ENCODE peak calls at places on chromosomes 11 and 22, in four cellular contexts. O is H9; U is brain microvascular endothelial cell; D is CD8-positive, alpha-beta memory T cell. K is an unnamed sample.

GRCh38 chr22:28002181-28002700 is 83.2 kb upstream of the PITPNB start:
- DNase-seq in O (no peak), U (no peak), D (no peak), K (no peak)

GRCh38 chr11:1642288-1643145 is 12.9 kb downstream of the KRTAP5-5 start:
- DNase-seq in O (no peak), U (no peak), D (no peak), K (no peak)

GRCh38 chr11:64583296-64584262 is 7.4 kb upstream of the SLC22A12 start:
- DNase-seq in O (no peak), U (no peak), D (no peak), K (no peak)

GRCh38 chr22:35582218-35582860 is 34.8 kb downstream of the MB start:
- DNase-seq in O (no peak), U (no peak), D (no peak), K (no peak)

GRCh38 chr22:38461414-38462081 is 6.3 kb upstream of the KDELR3 start:
- DNase-seq in O (peak), U (peak), D (peak), K (peak)

GRCh38 chr11:115548878-115549528 is 44.8 kb upstream of the CADM1 start:
- DNase-seq in O (peak), U (no peak), D (no peak), K (no peak)

GRCh38 chr11:92843455-92843854 is 126.0 kb upstream of the MTNR1B start:
- DNase-seq in O (no peak), U (no peak), D (no peak), K (no peak)

GRCh38 chr11:64356498-64357411 is 2.2 kb upstream of the RPS6KA4 start:
- DNase-seq in O (peak), U (no peak), D (no peak), K (no peak)

GRCh38 chr11:18063131-18063530 is 17.1 kb upstream of the TPH1 start:
- DNase-seq in O (no peak), U (no peak), D (no peak), K (no peak)

GRCh38 chr11:115363426-115363825 is 140.8 kb downstream of the CADM1 start:
- DNase-seq in O (no peak), U (no peak), D (no peak), K (no peak)

GRCh38 chr11:35316161-35316560 is 103.2 kb downstream of the SLC1A2 start:
- DNase-seq in O (no peak), U (no peak), D (no peak), K (no peak)

GRCh38 chr11:103332409-103332808 is 223.2 kb downstream of the DYNC2H1 start:
- DNase-seq in O (no peak), U (no peak), D (no peak), K (no peak)

GRCh38 chr11:61797263-61797944 is 4.7 kb downstream of the FEN1 start:
- DNase-seq in O (peak), U (peak), D (peak), K (no peak)

GRCh38 chr11:120270386-120270785 is 30.4 kb downstream of the POU2F3 start:
- DNase-seq in O (no peak), U (no peak), D (no peak), K (no peak)

GRCh38 chr11:109040303-109040702 is 375.4 kb downstream of the DDX10 start:
- DNase-seq in O (peak), U (no peak), D (no peak), K (no peak)

GRCh38 chr11:64838600-64839334 is 5.7 kb downstream of the CDC42BPG start:
- DNase-seq in O (no peak), U (no peak), D (no peak), K (no peak)

GRCh38 chr11:12109591-12110196 is 696 bp upstream of the MICAL2 start:
- DNase-seq in O (no peak), U (no peak), D (no peak), K (no peak)

GRCh38 chr11:58628446-58628845 is 6.0 kb downstream of the CNTF start:
- DNase-seq in O (no peak), U (peak), D (no peak), K (no peak)

GRCh38 chr11:69489746-69490365 is 8.4 kb downstream of the LINC01488 start:
- DNase-seq in O (no peak), U (no peak), D (no peak), K (no peak)

GRCh38 chr11:69489031-69489745 is 7.7 kb downstream of the LINC01488 start:
- DNase-seq in O (no peak), U (no peak), D (no peak), K (no peak)

GRCh38 chr11:69487391-69487790 is 5.9 kb downstream of the LINC01488 start:
- DNase-seq in O (no peak), U (no peak), D (no peak), K (no peak)

GRCh38 chr11:69487849-69488542 is 6.5 kb downstream of the LINC01488 start:
- DNase-seq in O (no peak), U (no peak), D (no peak), K (no peak)

GRCh38 chr11:69488543-69488940 is 7.1 kb downstream of the LINC01488 start:
- DNase-seq in O (no peak), U (no peak), D (no peak), K (no peak)
- H3K27ac ChIP-seq in O (no peak), U (no peak), D (no peak), K (no peak)

GRCh38 chr11:122163420-122163819 is 47.4 kb upstream of the BLID start:
- DNase-seq in O (no peak), U (peak), D (no peak), K (no peak)

GRCh38 chr11:122159173-122159701 is 43.2 kb upstream of the BLID start:
- DNase-seq in O (no peak), U (no peak), D (no peak), K (peak)

GRCh38 chr11:122159861-122160260 is 43.8 kb upstream of the BLID start:
- DNase-seq in O (no peak), U (no peak), D (no peak), K (no peak)

GRCh38 chr11:122162095-122162494 is 46.1 kb upstream of the BLID start:
- DNase-seq in O (no peak), U (no peak), D (no peak), K (no peak)

GRCh38 chr11:122161191-122161590 is 45.2 kb upstream of the BLID start:
- DNase-seq in O (no peak), U (no peak), D (no peak), K (no peak)
- H3K27ac ChIP-seq in O (no peak), U (peak), D (no peak), K (peak)

GRCh38 chr22:49935561-49935960 is 17.1 kb downstream of the CRELD2 start:
- DNase-seq in O (no peak), U (no peak), D (no peak), K (no peak)
- H3K27ac ChIP-seq in O (no peak), U (no peak), D (no peak), K (no peak)

DNA sequence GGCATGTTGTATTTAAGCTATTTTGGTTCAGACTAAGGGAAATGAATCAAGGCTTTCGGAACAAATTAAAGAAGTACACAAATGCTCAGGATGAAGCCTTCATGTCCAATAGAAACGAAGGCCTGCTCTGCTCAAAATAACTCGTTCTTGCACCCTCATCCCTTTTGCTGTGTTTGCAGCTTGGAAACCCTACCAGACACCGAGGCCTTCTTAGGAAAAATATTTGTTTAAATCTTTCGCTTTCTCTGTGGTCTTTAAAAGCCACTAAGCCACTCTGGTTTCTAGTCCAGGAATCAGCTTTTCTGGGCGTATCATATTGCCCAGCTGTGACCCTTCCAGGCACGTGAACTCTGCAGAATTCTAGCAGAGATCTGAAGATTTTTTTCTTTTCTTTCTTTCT is 60.9 kb upstream of the HSPA8 start:
- DNase-seq in O (no peak), U (no peak), D (no peak), K (no peak)
- H3K27ac ChIP-seq in O (no peak), U (no peak), D (no peak), K (no peak)

DNA sequence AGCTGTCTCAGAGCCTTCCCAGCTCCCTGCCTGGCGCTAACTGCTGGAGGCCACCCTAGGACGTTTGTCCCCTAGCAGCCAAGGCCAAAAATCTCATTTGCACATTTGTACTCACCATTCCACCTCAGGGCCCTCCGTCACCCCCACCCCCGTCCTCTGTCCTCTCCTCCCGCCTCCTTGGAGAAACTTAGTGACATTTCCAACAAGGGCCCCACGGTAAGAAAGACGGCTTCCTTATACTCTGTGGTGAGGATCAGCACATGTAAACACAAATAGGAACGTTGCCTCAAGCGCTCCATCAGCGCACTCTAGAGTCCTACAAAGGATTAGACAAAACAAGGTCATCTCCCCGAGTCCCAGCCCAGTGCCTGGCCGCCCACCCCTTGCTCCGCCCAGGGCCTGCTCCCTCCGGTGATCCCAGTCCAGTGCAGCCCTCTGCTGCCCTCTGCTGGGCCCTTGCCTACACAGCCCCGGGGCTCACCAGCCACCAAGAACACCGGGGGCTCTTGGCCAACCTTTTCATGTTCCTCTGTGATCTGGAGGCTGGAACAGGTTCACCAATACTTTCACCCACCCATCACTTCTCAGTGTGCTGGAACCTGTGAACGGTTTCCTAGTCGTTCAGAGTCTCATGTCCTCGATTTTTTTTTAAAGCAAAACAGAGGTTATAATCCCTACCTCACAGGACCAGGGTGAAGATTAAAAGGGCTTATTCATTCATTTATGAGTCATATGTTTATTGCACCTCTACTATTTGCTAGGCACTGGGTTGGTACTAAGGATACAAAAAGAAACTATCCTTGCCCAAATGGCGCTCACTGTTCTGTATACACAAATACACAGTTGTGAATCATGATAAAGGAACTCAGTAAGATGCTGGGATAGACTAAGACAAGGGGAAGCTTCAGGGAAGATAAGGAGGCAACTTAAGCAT is 15.2 kb upstream of the CTR9 start:
- DNase-seq in O (peak), U (peak), D (peak), K (peak)
- H3K27ac ChIP-seq in O (no peak), U (peak), D (peak), K (peak)

GRCh38 chr22:29767289-29768051 is at the start of gene UQCR10:
- DNase-seq in O (peak), U (peak), D (peak), K (peak)

GRCh38 chr22:29769723-29770321 is 2.7 kb downstream of the UQCR10 start:
- DNase-seq in O (no peak), U (no peak), D (no peak), K (no peak)

GRCh38 chr22:29765905-29766631 is 739 bp downstream of the ZMAT5 start:
- DNase-seq in O (no peak), U (no peak), D (no peak), K (no peak)

GRCh38 chr22:29766632-29767288 is at the start of gene ZMAT5:
- DNase-seq in O (peak), U (peak), D (peak), K (peak)

DNA sequence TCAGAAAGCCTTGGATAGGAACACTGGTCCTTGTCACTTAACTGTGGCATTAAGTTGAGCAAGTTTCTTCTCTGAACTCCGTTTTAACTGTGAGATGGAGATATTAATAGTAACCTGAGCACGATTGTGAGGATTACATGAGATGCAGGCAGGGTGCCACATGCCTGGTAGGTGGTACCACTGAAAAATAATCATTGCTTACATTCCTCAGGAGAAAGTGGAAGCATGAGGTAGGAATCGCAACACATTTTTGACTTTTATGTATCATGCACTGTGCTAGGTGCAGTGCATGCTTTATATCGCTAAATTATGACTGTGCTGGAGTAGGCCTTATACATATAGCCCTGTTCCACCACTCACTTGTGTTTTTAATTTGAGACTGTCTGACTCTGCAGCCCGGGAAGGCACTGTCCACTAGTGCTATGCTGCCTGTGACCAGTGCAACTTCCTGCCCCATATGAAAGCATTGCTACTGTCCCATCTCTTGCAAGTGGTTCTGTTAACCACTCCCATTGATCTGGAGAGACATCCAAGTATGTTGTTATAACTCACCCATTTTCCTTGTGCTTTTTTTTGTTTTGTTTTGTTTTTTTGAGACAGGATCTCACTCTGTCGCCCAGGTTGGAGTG is 997 bp downstream of the UQCR10 start:
- DNase-seq in O (no peak), U (no peak), D (no peak), K (no peak)
- H3K27ac ChIP-seq in O (no peak), U (no peak), D (peak), K (no peak)